ENCODE peak calls at places on chromosomes 12 and 14, in four cellular contexts. I, A, W and D are unnamed samples.

GRCh38 chr12:121534495-121535148 is 46.2 kb downstream of the KDM2B start:
- DNase-seq in I (no peak), W (no peak), A (peak; percentile 16), D (no peak)

GRCh38 chr12:112664569-112664968 is 127.0 kb upstream of the RPH3A start:
- DNase-seq in A (peak; percentile 78), I (no peak), W (no peak), D (no peak)

GRCh38 chr14:21039585-21040369 is 2.4 kb upstream of the RNASE7 start:
- DNase-seq in I (no peak), A (peak; percentile 65), W (no peak), D (no peak)

GRCh38 chr12:8157484-8158198 is 826 bp downstream of the ZNF705A start:
- DNase-seq in A (peak; percentile 4), W (no peak), I (no peak), D (no peak)

GRCh38 chr14:63727231-63727735 is 582 bp downstream of the SGPP1 start:
- DNase-seq in A (peak; percentile 26), W (peak; percentile 77), I (peak; percentile 32), D (no peak)

GRCh38 chr12:4987076-4987775 is 56.5 kb upstream of the KCNA5 start:
- DNase-seq in A (no peak), W (no peak), I (no peak), D (no peak)

GRCh38 chr14:104734601-104734990 is 10.6 kb downstream of the ADSS1 start:
- DNase-seq in W (no peak), A (no peak), I (no peak), D (no peak)

GRCh38 chr14:23067847-23068791 is 10.8 kb upstream of the CDH24 start:
- DNase-seq in I (no peak), A (no peak), W (no peak), D (no peak)

GRCh38 chr14:20667957-20668356 is 16.4 kb upstream of the RNASE4 start:
- DNase-seq in A (no peak), I (no peak), W (no peak), D (no peak)

GRCh38 chr14:91387135-91387849 is 30.3 kb downstream of the CCDC88C start:
- DNase-seq in A (no peak), I (no peak), W (no peak), D (no peak)

GRCh38 chr12:27185234-27186045 is 58.6 kb upstream of the STK38L start:
- DNase-seq in A (no peak), I (no peak), W (no peak), D (peak; percentile 19)

DNA sequence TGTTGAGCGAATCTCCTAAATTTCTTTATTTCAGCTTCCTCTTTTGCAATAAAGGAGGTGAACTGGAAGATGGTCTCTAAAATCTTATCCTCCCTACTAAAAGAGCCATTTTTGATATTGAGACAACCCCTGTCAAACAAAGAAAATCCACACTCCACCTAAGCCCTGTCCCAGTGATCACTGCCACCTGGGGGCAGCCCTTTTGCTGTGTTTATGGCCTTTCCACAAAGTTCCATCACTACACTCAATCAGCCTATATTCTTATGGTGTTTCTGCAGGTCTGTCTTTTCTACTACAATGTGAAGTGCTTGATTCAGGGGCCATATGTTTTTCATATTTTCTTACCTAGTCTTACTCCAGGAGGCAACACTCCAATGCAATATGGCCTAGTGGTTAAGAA is 163.7 kb downstream of the BMP4 start:
- DNase-seq in A (peak; percentile 8), I (no peak), W (no peak), D (no peak)
- TF ChIP-seq CTCF in A (peak; percentile 19), I (no peak), W (no peak), D (no peak)

GRCh38 chr14:56813143-56813551 is 2.9 kb upstream of the OTX2 start:
- DNase-seq in I (no peak), A (peak; percentile 55), W (no peak), D (no peak)
- H3K4me3 ChIP-seq in I (no peak overlapping the region), A (peak overlapping the region; percentile 98), W (no peak overlapping the region), D (no peak overlapping the region)

GRCh38 chr12:92394895-92395294 is 249.2 kb upstream of the BTG1 start:
- DNase-seq in W (no peak), I (no peak), A (no peak), D (no peak)

GRCh38 chr12:92395322-92395721 is 249.7 kb upstream of the BTG1 start:
- DNase-seq in A (no peak), I (no peak), W (no peak), D (no peak)

GRCh38 chr12:92398565-92399309 is 253.1 kb upstream of the BTG1 start:
- DNase-seq in I (no peak), W (no peak), A (peak; percentile 37), D (no peak)

GRCh38 chr12:92393504-92393903 is 247.9 kb upstream of the BTG1 start:
- DNase-seq in W (no peak), I (no peak), A (no peak), D (no peak)

GRCh38 chr12:92396647-92397258 is 251.1 kb upstream of the BTG1 start:
- DNase-seq in W (no peak), A (no peak), I (no peak), D (peak; percentile 49)
- H3K36me3 ChIP-seq in W (no peaks in the 10 kb centered on the region), A (no peaks in the 10 kb centered on the region), I (peaks cover 5% of the 10 kb centered on the region), D (no peaks in the 10 kb centered on the region)

GRCh38 chr14:62179367-62180018 is 417.3 kb downstream of the SNAPC1 start:
- DNase-seq in W (no peak), A (peak; percentile 87), I (peak; percentile 16), D (peak; percentile 36)
- TF ChIP-seq CTCF in W (peak; percentile 52), A (peak; percentile 84), I (peak; percentile 60), D (peak; percentile 68)

DNA sequence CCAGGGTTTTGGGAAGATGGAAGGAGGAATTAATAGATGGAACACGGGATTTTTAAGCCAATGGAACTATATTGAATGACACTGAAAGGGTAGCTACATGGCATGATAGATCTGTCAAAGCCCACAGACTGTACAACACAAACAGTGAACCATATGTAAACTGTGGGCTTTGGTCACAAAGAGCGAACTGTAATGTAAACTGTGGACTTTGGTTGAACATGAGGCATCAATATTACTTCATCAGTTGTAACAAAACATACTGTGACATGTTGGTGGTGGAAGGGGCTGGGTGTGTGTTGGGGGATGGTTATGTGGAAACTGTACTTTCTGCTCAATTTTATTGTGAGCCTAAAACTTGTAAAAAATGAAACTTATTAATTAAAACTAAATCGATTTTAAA is 210.6 kb upstream of the HMGA2 start:
- DNase-seq in W (no peak), I (no peak), A (no peak), D (no peak)
- H3K4me3 ChIP-seq in W (no peak overlapping the region), I (no peak overlapping the region), A (no peak overlapping the region), D (no peak overlapping the region)

GRCh38 chr12:56121204-56121870 is 3.3 kb downstream of the ZC3H10 start:
- DNase-seq in A (no peak), W (no peak), I (no peak), D (no peak)
- H3K36me3 ChIP-seq in A (peaks cover 3% of the 10 kb centered on the region), W (peaks cover 23% of the 10 kb centered on the region), I (peaks cover 20% of the 10 kb centered on the region), D (peaks cover 10% of the 10 kb centered on the region)

DNA sequence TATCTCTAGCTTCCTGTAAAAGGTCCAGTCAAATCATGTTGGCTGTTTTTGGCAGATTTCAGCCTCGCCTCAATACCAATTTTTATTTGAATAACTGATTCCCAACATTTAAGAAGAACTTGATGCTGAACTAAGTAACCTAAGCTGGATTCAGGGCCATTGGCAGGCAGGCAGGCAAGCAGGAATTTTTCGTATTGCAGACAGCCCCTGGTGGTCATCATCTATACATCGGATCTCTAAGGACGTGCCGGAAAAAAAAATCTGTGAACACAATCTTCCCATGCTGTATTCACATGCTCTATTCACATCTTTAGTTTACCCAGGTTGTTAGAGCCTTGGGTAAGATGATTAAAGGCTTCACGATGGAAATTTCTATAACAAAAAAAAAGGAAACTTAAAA is 7.0 kb downstream of the VCPKMT start:
- DNase-seq in W (no peak), A (no peak), I (no peak), D (no peak)
- TF ChIP-seq CTCF in W (no peak), A (peak; percentile 32), I (no peak), D (peak; percentile 37)